ENCODE peak calls at places on chromosomes 5 and 9, in ten cellular contexts. One of them, this sample, is unnamed.

GRCh38 chr5:126464959-126465358 is 41.8 kb downstream of the GRAMD2B start:
- DNase-seq in kidney epithelial cell: no peak
- DNase-seq in AG08396: no peak
- DNase-seq in HL-60: no peak
- DNase-seq in NCI-H345: peak
- DNase-seq in stimulated activated CD4-positive, alpha-beta T cell treated with anti-CD3 and anti-CD28 coated beads, Interleukin-12 subunit alpha, Interleukin-12 subunit beta, amount 100 ng/mL, for 48 hours: no peak
- DNase-seq in fibroblast of mammary gland: no peak
- DNase-seq in T-helper 1 cell: no peak
- DNase-seq in MV-4-11: no peak
- DNase-seq in GM04504: no peak
- DNase-seq in this sample: no peak

GRCh38 chr5:131521252-131521651 is 113.8 kb downstream of the RAPGEF6 start:
- DNase-seq in MV-4-11: no peak
- DNase-seq in stimulated activated CD4-positive, alpha-beta T cell treated with anti-CD3 and anti-CD28 coated beads, Interleukin-12 subunit alpha, Interleukin-12 subunit beta, amount 100 ng/mL, for 48 hours: no peak
- DNase-seq in HL-60: no peak
- DNase-seq in kidney epithelial cell: no peak
- DNase-seq in T-helper 1 cell: no peak
- DNase-seq in NCI-H345: no peak
- DNase-seq in fibroblast of mammary gland: peak
- DNase-seq in GM04504: no peak
- DNase-seq in AG08396: peak
- DNase-seq in this sample: no peak

GRCh38 chr5:160387445-160387844 is 12.4 kb downstream of the FAM200C start:
- DNase-seq in fibroblast of mammary gland: no peak
- DNase-seq in stimulated activated CD4-positive, alpha-beta T cell treated with anti-CD3 and anti-CD28 coated beads, Interleukin-12 subunit alpha, Interleukin-12 subunit beta, amount 100 ng/mL, for 48 hours: no peak
- DNase-seq in kidney epithelial cell: no peak
- DNase-seq in T-helper 1 cell: no peak
- DNase-seq in NCI-H345: no peak
- DNase-seq in AG08396: no peak
- DNase-seq in MV-4-11: no peak
- DNase-seq in GM04504: no peak
- DNase-seq in HL-60: no peak
- DNase-seq in this sample: no peak

GRCh38 chr9:98600631-98601030 is 108.1 kb downstream of the GABBR2 start:
- DNase-seq in HL-60: no peak
- DNase-seq in stimulated activated CD4-positive, alpha-beta T cell treated with anti-CD3 and anti-CD28 coated beads, Interleukin-12 subunit alpha, Interleukin-12 subunit beta, amount 100 ng/mL, for 48 hours: no peak
- DNase-seq in T-helper 1 cell: no peak
- DNase-seq in NCI-H345: peak
- DNase-seq in GM04504: no peak
- DNase-seq in kidney epithelial cell: no peak
- DNase-seq in AG08396: no peak
- DNase-seq in fibroblast of mammary gland: no peak
- DNase-seq in MV-4-11: no peak
- DNase-seq in this sample: no peak

GRCh38 chr5:138334867-138335447 is 3.1 kb upstream of the FAM53C start:
- DNase-seq in kidney epithelial cell: no peak
- DNase-seq in NCI-H345: no peak
- DNase-seq in AG08396: no peak
- DNase-seq in GM04504: no peak
- DNase-seq in MV-4-11: no peak
- DNase-seq in stimulated activated CD4-positive, alpha-beta T cell treated with anti-CD3 and anti-CD28 coated beads, Interleukin-12 subunit alpha, Interleukin-12 subunit beta, amount 100 ng/mL, for 48 hours: no peak
- DNase-seq in T-helper 1 cell: no peak
- DNase-seq in fibroblast of mammary gland: peak
- DNase-seq in HL-60: no peak
- DNase-seq in this sample: no peak

GRCh38 chr5:115895821-115896220 is 54.1 kb downstream of the AP3S1 start:
- DNase-seq in fibroblast of mammary gland: no peak
- DNase-seq in NCI-H345: no peak
- DNase-seq in MV-4-11: no peak
- DNase-seq in GM04504: no peak
- DNase-seq in T-helper 1 cell: no peak
- DNase-seq in kidney epithelial cell: no peak
- DNase-seq in stimulated activated CD4-positive, alpha-beta T cell treated with anti-CD3 and anti-CD28 coated beads, Interleukin-12 subunit alpha, Interleukin-12 subunit beta, amount 100 ng/mL, for 48 hours: no peak
- DNase-seq in HL-60: no peak
- DNase-seq in AG08396: peak
- DNase-seq in this sample: no peak

GRCh38 chr9:3526903-3527652 is 1.3 kb upstream of the RFX3 start:
- DNase-seq in HL-60: peak
- DNase-seq in GM04504: no peak
- DNase-seq in AG08396: peak
- DNase-seq in MV-4-11: no peak
- DNase-seq in fibroblast of mammary gland: peak
- DNase-seq in T-helper 1 cell: no peak
- DNase-seq in stimulated activated CD4-positive, alpha-beta T cell treated with anti-CD3 and anti-CD28 coated beads, Interleukin-12 subunit alpha, Interleukin-12 subunit beta, amount 100 ng/mL, for 48 hours: no peak
- DNase-seq in kidney epithelial cell: no peak
- DNase-seq in NCI-H345: peak
- DNase-seq in this sample: no peak

GRCh38 chr9:137295313-137296213 is 6.5 kb downstream of the NRARP start:
- DNase-seq in fibroblast of mammary gland: no peak
- DNase-seq in T-helper 1 cell: peak
- DNase-seq in kidney epithelial cell: no peak
- DNase-seq in MV-4-11: peak
- DNase-seq in stimulated activated CD4-positive, alpha-beta T cell treated with anti-CD3 and anti-CD28 coated beads, Interleukin-12 subunit alpha, Interleukin-12 subunit beta, amount 100 ng/mL, for 48 hours: no peak
- DNase-seq in GM04504: no peak
- DNase-seq in HL-60: no peak
- DNase-seq in AG08396: peak
- DNase-seq in NCI-H345: no peak
- DNase-seq in this sample: no peak

GRCh38 chr5:65808261-65808741 is 86.3 kb downstream of the NLN start:
- DNase-seq in fibroblast of mammary gland: no peak
- DNase-seq in stimulated activated CD4-positive, alpha-beta T cell treated with anti-CD3 and anti-CD28 coated beads, Interleukin-12 subunit alpha, Interleukin-12 subunit beta, amount 100 ng/mL, for 48 hours: no peak
- DNase-seq in HL-60: no peak
- DNase-seq in AG08396: no peak
- DNase-seq in NCI-H345: no peak
- DNase-seq in T-helper 1 cell: no peak
- DNase-seq in MV-4-11: no peak
- DNase-seq in GM04504: no peak
- DNase-seq in kidney epithelial cell: no peak
- DNase-seq in this sample: no peak

GRCh38 chr9:94002316-94003140 is 47.4 kb upstream of the BARX1 start:
- DNase-seq in fibroblast of mammary gland: peak
- DNase-seq in HL-60: peak
- DNase-seq in AG08396: peak
- DNase-seq in T-helper 1 cell: no peak
- DNase-seq in GM04504: no peak
- DNase-seq in stimulated activated CD4-positive, alpha-beta T cell treated with anti-CD3 and anti-CD28 coated beads, Interleukin-12 subunit alpha, Interleukin-12 subunit beta, amount 100 ng/mL, for 48 hours: no peak
- DNase-seq in kidney epithelial cell: no peak
- DNase-seq in MV-4-11: peak
- DNase-seq in NCI-H345: peak
- DNase-seq in this sample: no peak

GRCh38 chr9:128819716-128820664 is 1.7 kb downstream of the ENDOG start:
- DNase-seq in MV-4-11: no peak
- DNase-seq in GM04504: peak
- DNase-seq in fibroblast of mammary gland: peak
- DNase-seq in NCI-H345: peak
- DNase-seq in T-helper 1 cell: no peak
- DNase-seq in AG08396: no peak
- DNase-seq in stimulated activated CD4-positive, alpha-beta T cell treated with anti-CD3 and anti-CD28 coated beads, Interleukin-12 subunit alpha, Interleukin-12 subunit beta, amount 100 ng/mL, for 48 hours: no peak
- DNase-seq in HL-60: no peak
- DNase-seq in kidney epithelial cell: no peak
- DNase-seq in this sample: no peak

GRCh38 chr5:115333164-115333563 is 36.7 kb upstream of the CCDC112 start:
- DNase-seq in stimulated activated CD4-positive, alpha-beta T cell treated with anti-CD3 and anti-CD28 coated beads, Interleukin-12 subunit alpha, Interleukin-12 subunit beta, amount 100 ng/mL, for 48 hours: no peak
- DNase-seq in HL-60: peak
- DNase-seq in fibroblast of mammary gland: peak
- DNase-seq in NCI-H345: no peak
- DNase-seq in GM04504: no peak
- DNase-seq in kidney epithelial cell: no peak
- DNase-seq in MV-4-11: peak
- DNase-seq in AG08396: no peak
- DNase-seq in T-helper 1 cell: no peak
- DNase-seq in this sample: no peak

GRCh38 chr5:174751154-174751990 is 27.0 kb downstream of the MSX2 start:
- DNase-seq in kidney epithelial cell: no peak
- DNase-seq in GM04504: no peak
- DNase-seq in stimulated activated CD4-positive, alpha-beta T cell treated with anti-CD3 and anti-CD28 coated beads, Interleukin-12 subunit alpha, Interleukin-12 subunit beta, amount 100 ng/mL, for 48 hours: no peak
- DNase-seq in T-helper 1 cell: no peak
- DNase-seq in AG08396: no peak
- DNase-seq in MV-4-11: no peak
- DNase-seq in NCI-H345: no peak
- DNase-seq in fibroblast of mammary gland: no peak
- DNase-seq in HL-60: no peak
- DNase-seq in this sample: no peak

GRCh38 chr5:93717162-93717561 is 24.2 kb downstream of the POU5F2 start:
- DNase-seq in NCI-H345: peak
- DNase-seq in stimulated activated CD4-positive, alpha-beta T cell treated with anti-CD3 and anti-CD28 coated beads, Interleukin-12 subunit alpha, Interleukin-12 subunit beta, amount 100 ng/mL, for 48 hours: no peak
- DNase-seq in AG08396: no peak
- DNase-seq in kidney epithelial cell: peak
- DNase-seq in T-helper 1 cell: no peak
- DNase-seq in MV-4-11: peak
- DNase-seq in HL-60: no peak
- DNase-seq in GM04504: no peak
- DNase-seq in fibroblast of mammary gland: peak
- DNase-seq in this sample: no peak

GRCh38 chr9:132768932-132769894 is 98.9 kb downstream of the GTF3C4 start:
- DNase-seq in fibroblast of mammary gland: peak
- DNase-seq in T-helper 1 cell: peak
- DNase-seq in AG08396: peak
- DNase-seq in stimulated activated CD4-positive, alpha-beta T cell treated with anti-CD3 and anti-CD28 coated beads, Interleukin-12 subunit alpha, Interleukin-12 subunit beta, amount 100 ng/mL, for 48 hours: peak
- DNase-seq in NCI-H345: peak
- DNase-seq in GM04504: peak
- DNase-seq in kidney epithelial cell: no peak
- DNase-seq in HL-60: no peak
- DNase-seq in MV-4-11: peak
- DNase-seq in this sample: peak

This sample was measured in T-helper 22 cell.